ENCODE peak calls at places on chromosomes 12 and 14, in six cellular contexts. R is SW480, Z is NCI-H1092, Y is lung, S is uterus, B is sciatic nerve. P is an unnamed sample.

GRCh38 chr12:59383426-59383822 is 212.4 kb upstream of the SLC16A7 start:
- DNase-seq in B (no peak), R (no peak), Z (no peak), S (no peak), Y (no peak), P (no peak)

GRCh38 chr12:82203076-82203475 is 155.1 kb downstream of the CCDC59 start:
- DNase-seq in R (no peak), B (no peak), S (no peak), Z (no peak), Y (no peak), P (no peak)

GRCh38 chr12:48022676-48023385 is 18.6 kb upstream of the COL2A1 start:
- DNase-seq in S (no peak), Y (no peak), R (no peak), Z (no peak), B (no peak), P (no peak)

GRCh38 chr14:105857816-105858675 is 331.7 kb downstream of the TMEM121 start:
- DNase-seq in Y (no peak), S (peak; percentile 6), B (peak; percentile 52), Z (no peak), R (no peak), P (peak; percentile 56)

GRCh38 chr12:121893901-121894540 is 5.4 kb downstream of the PSMD9 start:
- DNase-seq in B (no peak), Z (no peak), R (peak; percentile 49), S (no peak), Y (no peak), P (no peak)

GRCh38 chr14:68239988-68240387 is 420.4 kb downstream of the RAD51B start:
- DNase-seq in B (no peak), Z (no peak), S (peak; percentile 76), R (no peak), Y (no peak), P (peak; percentile 88)

GRCh38 chr12:132953771-132954170 is 2.3 kb downstream of the ZNF605 start:
- DNase-seq in Z (no peak), R (no peak), B (no peak), Y (no peak), S (no peak), P (no peak)

GRCh38 chr12:50187084-50187900 is 20.1 kb upstream of the CERS5 start:
- DNase-seq in Y (no peak), R (no peak), B (no peak), Z (no peak), S (no peak), P (no peak)

GRCh38 chr12:40101747-40102146 is 4.1 kb downstream of the SLC2A13 start:
- DNase-seq in S (no peak), B (no peak), Y (no peak), Z (no peak), R (no peak), P (no peak)

GRCh38 chr12:79690156-79690605 is 583 bp downstream of the PAWR start:
- DNase-seq in S (peak; percentile 36), R (peak; percentile 53), B (peak; percentile 82), Y (no peak), Z (no peak), P (no peak)

GRCh38 chr12:29316772-29317171 is 64.2 kb downstream of the ERGIC2 start:
- DNase-seq in B (no peak), R (no peak), Y (no peak), S (no peak), Z (no peak), P (no peak)

GRCh38 chr14:75242546-75243273 is 35.9 kb upstream of the FOS start:
- DNase-seq in R (no peak), S (no peak), B (no peak), Z (peak; percentile 56), Y (no peak), P (no peak)

GRCh38 chr12:113149361-113150150 is at the start of gene CFAP73:
- DNase-seq in Y (peak; percentile 47), R (peak; percentile 87), Z (peak; percentile 41), B (peak; percentile 75), S (no peak), P (no peak)

GRCh38 chr12:1662761-1663439 is 28.0 kb upstream of the ADIPOR2 start:
- DNase-seq in Y (peak; percentile 74), B (no peak), Z (no peak), R (peak; percentile 33), S (peak; percentile 27), P (peak; percentile 78)

GRCh38 chr12:27293463-27293862 is 39.2 kb upstream of the BMAL2 start:
- DNase-seq in R (no peak), Z (no peak), B (no peak), S (no peak), Y (no peak), P (no peak)

GRCh38 chr12:94735985-94736384 is 85.6 kb upstream of the TMCC3 start:
- DNase-seq in Z (no peak), B (no peak), Y (no peak), R (no peak), S (no peak), P (no peak)

GRCh38 chr14:23438130-23438893 is 2.9 kb upstream of the MYH7 start:
- DNase-seq in Y (no peak), R (no peak), Z (no peak), S (no peak), B (no peak), P (no peak)

GRCh38 chr14:70692210-70692609 is 50.5 kb downstream of the TTC9 start:
- DNase-seq in R (no peak), Y (no peak), Z (no peak), S (no peak), B (peak; percentile 59), P (peak; percentile 74)

GRCh38 chr12:56581418-56582145 is 48.5 kb downstream of the BAZ2A start:
- DNase-seq in S (no peak), R (peak; percentile 67), Y (no peak), B (no peak), Z (no peak), P (no peak)

GRCh38 chr14:33702293-33702692 is 248.6 kb downstream of the EGLN3 start:
- DNase-seq in Y (no peak), R (no peak), Z (no peak), S (no peak), B (no peak), P (no peak)

GRCh38 chr12:122895290-122895689 is 634 bp downstream of the VPS37B start:
- DNase-seq in Y (no peak), Z (no peak), B (no peak), R (no peak), S (no peak), P (no peak)

GRCh38 chr12:108332791-108333382 is 6.2 kb downstream of the CMKLR1 start:
- DNase-seq in B (peak; percentile 70), Z (no peak), Y (peak; percentile 58), S (peak; percentile 36), R (no peak), P (peak; percentile 82)

GRCh38 chr12:24555730-24556129 is 393.2 kb downstream of the BCAT1 start:
- DNase-seq in R (no peak), Z (no peak), Y (no peak), B (no peak), S (no peak), P (no peak)

GRCh38 chr14:51444381-51445000 is 204.4 kb downstream of the TMX1 start:
- DNase-seq in S (no peak), Y (no peak), B (no peak), Z (no peak), R (no peak), P (no peak)

GRCh38 chr12:105713901-105714300 is 383.4 kb downstream of the C12orf75 start:
- DNase-seq in B (no peak), Y (no peak), S (no peak), R (no peak), Z (no peak), P (no peak)

GRCh38 chr14:104557086-104557485 is 22.5 kb upstream of the C14orf180 start:
- DNase-seq in S (no peak), Y (no peak), R (no peak), B (no peak), Z (no peak), P (peak; percentile 40)

GRCh38 chr14:51996148-51996746 is 6.9 kb downstream of the RTRAF start:
- DNase-seq in B (no peak), Y (no peak), S (no peak), Z (no peak), R (no peak), P (no peak)

GRCh38 chr12:124923906-124924734 is 9.7 kb upstream of the UBC start:
- DNase-seq in R (no peak), B (no peak), Z (no peak), Y (no peak), S (peak; percentile 51), P (peak; percentile 56)

GRCh38 chr14:36222952-36223468 is 46.5 kb upstream of the PTCSC3 start:
- DNase-seq in B (no peak), Y (no peak), S (no peak), R (no peak), Z (no peak), P (no peak)

GRCh38 chr12:24561411-24561871 is 387.5 kb downstream of the BCAT1 start:
- DNase-seq in B (no peak), Y (no peak), S (no peak), Z (no peak), R (no peak), P (peak; percentile 64)

GRCh38 chr12:8508912-8509841 is 4.1 kb upstream of the CLEC4D start:
- DNase-seq in R (no peak), Z (no peak), Y (no peak), B (no peak), S (no peak), P (no peak)

GRCh38 chr14:89351958-89352404 is 65.1 kb downstream of the FOXN3 start:
- DNase-seq in R (no peak), B (no peak), Z (no peak), S (peak; percentile 43), Y (no peak), P (no peak)

GRCh38 chr12:128266559-128267245 is at the start of gene TMEM132C:
- DNase-seq in Z (no peak), R (no peak), S (no peak), B (no peak), Y (no peak), P (no peak)

GRCh38 chr12:22234561-22234960 is 99.9 kb downstream of the ST8SIA1 start:
- DNase-seq in R (no peak), Y (no peak), S (no peak), B (no peak), Z (no peak), P (no peak)

GRCh38 chr12:80567391-80567790 is 123.4 kb downstream of the PTPRQ start:
- DNase-seq in S (no peak), R (no peak), Y (no peak), B (no peak), Z (no peak), P (no peak)

GRCh38 chr14:77344597-77344996 is 23.8 kb downstream of the GSTZ1 start:
- DNase-seq in B (no peak), Y (no peak), S (no peak), Z (no peak), R (no peak), P (no peak)